ENCODE peak calls at places on chromosomes 11 and 22, in eight cellular contexts. W is HT1080; P is hypothalamus; M is activated CD8-positive, alpha-beta memory T cell treated with anti-CD3 and anti-CD28 coated beads for 1 hour; J is GF-D8; X is left lung; V is pulmonary artery endothelial cell; O is AG09319. G is an unnamed sample.

GRCh38 chr11:108253176-108253575 is 30.3 kb downstream of the ATM start:
- DNase-seq in W (no peak), P (no peak), M (no peak), J (no peak), X (no peak), V (no peak), O (no peak), G (no peak)

GRCh38 chr11:47714554-47715081 is 551 bp downstream of the AGBL2 start:
- DNase-seq in W (no peak), P (no peak), M (no peak), J (no peak), X (no peak), V (no peak), O (no peak), G (no peak)

GRCh38 chr11:97937501-97937900 is 1083.2 kb upstream of the CNTN5 start:
- DNase-seq in W (peak; percentile 17), P (no peak), M (no peak), J (no peak), X (no peak), V (no peak), O (no peak), G (no peak)

GRCh38 chr11:59616396-59616982 is 915 bp upstream of the OSBP start:
- DNase-seq in W (no peak), P (no peak), M (no peak), J (peak; percentile 71), X (peak; percentile 95), V (no peak), O (no peak), G (no peak)

GRCh38 chr11:12139144-12139881 is 28.9 kb downstream of the MICAL2 start:
- DNase-seq in W (peak; percentile 87), P (no peak), M (no peak), J (no peak), X (no peak), V (no peak), O (no peak), G (no peak)

GRCh38 chr22:27344546-27344945 is 457.0 kb downstream of the MN1 start:
- DNase-seq in W (no peak), P (no peak), M (no peak), J (no peak), X (no peak), V (no peak), O (no peak), G (no peak)

GRCh38 chr22:50184004-50184461 is 1.7 kb upstream of the TRABD start:
- DNase-seq in W (no peak), P (no peak), M (no peak), J (no peak), X (peak; percentile 90), V (no peak), O (peak; percentile 23), G (no peak)

GRCh38 chr11:8959546-8960166 is 4.6 kb downstream of the TMEM9B start:
- DNase-seq in W (peak; percentile 75), P (no peak), M (no peak), J (peak; percentile 1), X (no peak), V (peak; percentile 54), O (peak; percentile 64), G (peak; percentile 57)

GRCh38 chr11:125724125-125724524 is 22.0 kb upstream of the PATE1 start:
- DNase-seq in W (peak; percentile 29), P (no peak), M (no peak), J (peak; percentile 42), X (no peak), V (no peak), O (no peak), G (no peak)

GRCh38 chr11:25535462-25535861 is 796.5 kb upstream of the ANO3 start:
- DNase-seq in W (no peak), P (no peak), M (no peak), J (no peak), X (no peak), V (no peak), O (no peak), G (no peak)

GRCh38 chr22:44928711-44929347 is 81.0 kb downstream of the PHF21B start:
- DNase-seq in W (no peak), P (no peak), M (no peak), J (no peak), X (peak; percentile 53), V (no peak), O (no peak), G (no peak)

GRCh38 chr22:25334091-25334490 is 114.7 kb downstream of the CRYBB2 start:
- DNase-seq in W (peak; percentile 41), P (peak; percentile 17), M (no peak), J (no peak), X (peak; percentile 91), V (no peak), O (no peak), G (peak; percentile 84)

GRCh38 chr11:130043575-130043974 is 26.1 kb upstream of the APLP2 start:
- DNase-seq in W (no peak), P (peak; percentile 18), M (no peak), J (no peak), X (no peak), V (no peak), O (no peak), G (no peak)

GRCh38 chr11:106077609-106078517 is at the start of gene AASDHPPT:
- DNase-seq in W (peak; percentile 46), P (no peak), M (no peak), J (peak; percentile 77), X (peak; percentile 88), V (no peak), O (no peak), G (peak; percentile 75)

GRCh38 chr11:79860336-79860735 is 419.5 kb upstream of the TENM4 start:
- DNase-seq in W (no peak), P (no peak), M (no peak), J (no peak), X (no peak), V (no peak), O (no peak), G (no peak)

GRCh38 chr11:93208663-93209270 is 11.0 kb upstream of the SLC36A4 start:
- DNase-seq in W (no peak), P (no peak), M (no peak), J (no peak), X (no peak), V (no peak), O (no peak), G (no peak)

GRCh38 chr11:45108070-45109064 is 38.1 kb upstream of the PRDM11 start:
- DNase-seq in W (no peak), P (no peak), M (no peak), J (no peak), X (no peak), V (no peak), O (no peak), G (peak; percentile 51)

GRCh38 chr11:8071616-8072581 is 9.1 kb upstream of the TUB start:
- DNase-seq in W (no peak), P (no peak), M (no peak), J (no peak), X (no peak), V (no peak), O (no peak), G (peak; percentile 52)

GRCh38 chr11:86551693-86552092 is 120.7 kb downstream of the ME3 start:
- DNase-seq in W (no peak), P (no peak), M (no peak), J (no peak), X (no peak), V (no peak), O (no peak), G (no peak)

GRCh38 chr22:21837184-21837979 is 30.1 kb downstream of the MAPK1 start:
- DNase-seq in W (peak; percentile 92), P (no peak), M (no peak), J (no peak), X (no peak), V (peak; percentile 57), O (peak; percentile 29), G (peak; percentile 90)

GRCh38 chr11:8090756-8091155 is 9.7 kb downstream of the TUB start:
- DNase-seq in W (no peak), P (no peak), M (no peak), J (no peak), X (no peak), V (no peak), O (no peak), G (peak; percentile 82)

GRCh38 chr11:57568330-57568766 is 876 bp upstream of the UBE2L6 start:
- DNase-seq in W (peak; percentile 77), P (no peak), M (peak; percentile 82), J (no peak), X (no peak), V (no peak), O (peak; percentile 47), G (no peak)

GRCh38 chr11:118148240-118148639 is 4.4 kb downstream of the SCN4B start:
- DNase-seq in W (peak; percentile 14), P (no peak), M (no peak), J (no peak), X (no peak), V (no peak), O (no peak), G (no peak)

GRCh38 chr11:67627788-67628624 is 1.7 kb downstream of the NUDT8 start:
- DNase-seq in W (no peak), P (no peak), M (no peak), J (no peak), X (peak; percentile 60), V (no peak), O (no peak), G (no peak)

GRCh38 chr11:47599821-47600377 is 5.7 kb upstream of the C1QTNF4 start:
- DNase-seq in W (no peak), P (no peak), M (no peak), J (no peak), X (no peak), V (no peak), O (no peak), G (no peak)